ENCODE peak calls at places on chromosome 6, in nine cellular contexts. One of them, this sample, is unnamed.
A peak's percentile ranks its signal among the peaks of the same experiment; 100 is the strongest.

GRCh38 chr6:142756215-142756630 is 188.8 kb downstream of the HIVEP2 start:
- DNase-seq in cardiac fibroblast: peak; percentile 58
- DNase-seq in endothelial cell: no peak
- DNase-seq in MCF 10A: peak; percentile 23
- DNase-seq in astrocyte: peak; percentile 74
- DNase-seq in GM23338: peak; percentile 11
- DNase-seq in glutamatergic neuron: no peak
- DNase-seq in AG04449: peak; percentile 52
- DNase-seq in pancreas: no peak
- DNase-seq in this sample: no peak

GRCh38 chr6:16712250-16712930 is 48.9 kb downstream of the ATXN1 start:
- DNase-seq in cardiac fibroblast: no peak
- DNase-seq in endothelial cell: no peak
- DNase-seq in MCF 10A: no peak
- DNase-seq in astrocyte: no peak
- DNase-seq in GM23338: no peak
- DNase-seq in glutamatergic neuron: no peak
- DNase-seq in AG04449: no peak
- DNase-seq in pancreas: no peak
- DNase-seq in this sample: peak; percentile 66

GRCh38 chr6:11685411-11686093 is 93.1 kb downstream of the ADTRP start:
- DNase-seq in cardiac fibroblast: peak; percentile 79
- DNase-seq in endothelial cell: no peak
- DNase-seq in MCF 10A: peak; percentile 61
- DNase-seq in astrocyte: peak; percentile 76
- DNase-seq in GM23338: no peak
- DNase-seq in glutamatergic neuron: no peak
- DNase-seq in AG04449: peak; percentile 52
- DNase-seq in pancreas: no peak
- DNase-seq in this sample: no peak

GRCh38 chr6:14039038-14039437 is 78.5 kb upstream of the CD83 start:
- DNase-seq in cardiac fibroblast: no peak
- DNase-seq in endothelial cell: no peak
- DNase-seq in MCF 10A: no peak
- DNase-seq in astrocyte: no peak
- DNase-seq in GM23338: no peak
- DNase-seq in glutamatergic neuron: no peak
- DNase-seq in AG04449: no peak
- DNase-seq in pancreas: no peak
- DNase-seq in this sample: no peak

GRCh38 chr6:148837941-148838340 is 91.1 kb downstream of the UST start:
- DNase-seq in cardiac fibroblast: no peak
- DNase-seq in endothelial cell: no peak
- DNase-seq in MCF 10A: no peak
- DNase-seq in astrocyte: no peak
- DNase-seq in GM23338: no peak
- DNase-seq in glutamatergic neuron: no peak
- DNase-seq in AG04449: no peak
- DNase-seq in pancreas: no peak
- DNase-seq in this sample: no peak

GRCh38 chr6:16292432-16292831 is 54.0 kb downstream of the GMPR start:
- DNase-seq in cardiac fibroblast: no peak
- DNase-seq in endothelial cell: no peak
- DNase-seq in MCF 10A: no peak
- DNase-seq in astrocyte: no peak
- DNase-seq in GM23338: no peak
- DNase-seq in glutamatergic neuron: no peak
- DNase-seq in AG04449: no peak
- DNase-seq in pancreas: no peak
- DNase-seq in this sample: no peak

GRCh38 chr6:51827580-51827979 is 259.8 kb downstream of the PKHD1 start:
- DNase-seq in cardiac fibroblast: no peak
- DNase-seq in endothelial cell: no peak
- DNase-seq in MCF 10A: no peak
- DNase-seq in astrocyte: no peak
- DNase-seq in GM23338: no peak
- DNase-seq in glutamatergic neuron: no peak
- DNase-seq in AG04449: no peak
- DNase-seq in pancreas: no peak
- DNase-seq in this sample: no peak

GRCh38 chr6:150008588-150008987 is 16.7 kb downstream of the RAET1L start:
- DNase-seq in cardiac fibroblast: no peak
- DNase-seq in endothelial cell: no peak
- DNase-seq in MCF 10A: peak; percentile 34
- DNase-seq in astrocyte: no peak
- DNase-seq in GM23338: no peak
- DNase-seq in glutamatergic neuron: no peak
- DNase-seq in AG04449: no peak
- DNase-seq in pancreas: no peak
- DNase-seq in this sample: no peak

DNA sequence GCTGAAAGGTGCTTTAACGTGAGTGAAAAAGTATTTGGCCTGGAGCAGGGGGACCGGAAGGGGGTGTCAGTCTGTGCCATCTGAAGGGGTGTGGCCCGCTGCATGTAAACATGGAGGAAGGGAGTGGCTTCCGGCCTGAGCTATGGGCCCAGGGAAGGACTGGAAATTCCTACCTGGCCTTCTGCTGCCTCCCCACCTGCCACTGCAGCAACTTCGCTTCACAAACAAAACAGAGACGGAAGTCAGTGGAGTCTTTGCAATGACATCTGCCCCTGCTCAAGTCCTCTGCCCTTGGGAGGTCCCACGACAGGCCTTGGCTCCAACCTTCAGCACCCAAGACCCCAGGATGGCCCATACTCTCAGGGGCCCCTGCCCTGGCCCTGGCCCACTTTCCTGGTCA is 28.1 kb upstream of the FOXP4 start:
- DNase-seq in cardiac fibroblast: no peak
- DNase-seq in endothelial cell: no peak
- DNase-seq in MCF 10A: no peak
- DNase-seq in astrocyte: no peak
- DNase-seq in GM23338: peak; percentile 81
- DNase-seq in glutamatergic neuron: no peak
- DNase-seq in AG04449: no peak
- DNase-seq in pancreas: no peak
- DNase-seq in this sample: no peak
- TF ChIP-seq CTCF in cardiac fibroblast: no peak
- TF ChIP-seq CTCF in endothelial cell: no peak
- TF ChIP-seq CTCF in MCF 10A: no peak
- TF ChIP-seq CTCF in astrocyte: no peak
- TF ChIP-seq CTCF in GM23338: no peak
- TF ChIP-seq CTCF in glutamatergic neuron: no peak
- TF ChIP-seq CTCF in AG04449: no peak
- TF ChIP-seq CTCF in pancreas: no peak
- TF ChIP-seq CTCF in this sample: no peak

GRCh38 chr6:2852921-2853322 is 11.3 kb upstream of the SERPINB1 start:
- DNase-seq in cardiac fibroblast: no peak
- DNase-seq in endothelial cell: no peak
- DNase-seq in MCF 10A: no peak
- DNase-seq in astrocyte: no peak
- DNase-seq in GM23338: no peak
- DNase-seq in glutamatergic neuron: no peak
- DNase-seq in AG04449: no peak
- DNase-seq in pancreas: no peak
- DNase-seq in this sample: peak; percentile 63

GRCh38 chr6:2855061-2855519 is 13.4 kb upstream of the SERPINB1 start:
- DNase-seq in cardiac fibroblast: peak; percentile 79
- DNase-seq in endothelial cell: no peak
- DNase-seq in MCF 10A: no peak
- DNase-seq in astrocyte: no peak
- DNase-seq in GM23338: no peak
- DNase-seq in glutamatergic neuron: no peak
- DNase-seq in AG04449: no peak
- DNase-seq in pancreas: no peak
- DNase-seq in this sample: no peak

GRCh38 chr6:2852514-2852855 is 10.8 kb upstream of the SERPINB1 start:
- DNase-seq in cardiac fibroblast: no peak
- DNase-seq in endothelial cell: no peak
- DNase-seq in MCF 10A: no peak
- DNase-seq in astrocyte: no peak
- DNase-seq in GM23338: no peak
- DNase-seq in glutamatergic neuron: no peak
- DNase-seq in AG04449: no peak
- DNase-seq in pancreas: no peak
- DNase-seq in this sample: no peak

GRCh38 chr6:2854394-2854982 is 12.8 kb upstream of the SERPINB1 start:
- DNase-seq in cardiac fibroblast: peak; percentile 92
- DNase-seq in endothelial cell: no peak
- DNase-seq in MCF 10A: no peak
- DNase-seq in astrocyte: no peak
- DNase-seq in GM23338: no peak
- DNase-seq in glutamatergic neuron: no peak
- DNase-seq in AG04449: no peak
- DNase-seq in pancreas: no peak
- DNase-seq in this sample: peak; percentile 84

DNA sequence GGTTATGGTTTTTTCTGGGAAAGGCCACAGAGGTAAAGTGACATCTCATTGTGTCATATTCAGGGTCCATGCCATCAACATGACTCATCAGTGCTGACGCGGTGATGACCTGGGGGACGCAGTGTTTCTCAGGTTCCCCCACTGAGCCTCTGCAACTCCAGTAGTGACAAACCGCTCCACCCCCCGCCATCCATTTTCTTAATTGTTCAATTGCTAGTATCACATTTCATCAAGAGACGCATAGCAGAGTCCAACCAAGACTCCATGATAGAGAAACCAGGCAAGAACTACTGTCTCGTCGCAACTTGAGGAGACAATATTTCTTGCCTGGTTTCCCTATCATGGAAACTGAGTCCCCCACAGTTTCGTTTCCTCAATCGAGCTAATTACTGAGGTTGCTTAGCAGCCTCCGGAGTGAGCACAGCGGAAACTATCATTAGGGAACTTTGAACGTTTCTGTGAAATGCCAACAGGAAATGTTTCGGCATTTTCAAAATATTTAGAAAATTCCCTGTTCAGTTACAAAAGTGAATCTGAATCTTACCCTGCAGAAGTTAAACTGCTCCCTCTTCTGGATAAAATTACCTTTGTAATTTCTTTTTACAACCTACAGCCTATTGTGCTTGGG is 12.2 kb upstream of the SERPINB1 start:
- DNase-seq in cardiac fibroblast: peak; percentile 94
- DNase-seq in endothelial cell: no peak
- DNase-seq in MCF 10A: peak; percentile 69
- DNase-seq in astrocyte: peak; percentile 70
- DNase-seq in GM23338: peak; percentile 73
- DNase-seq in glutamatergic neuron: no peak
- DNase-seq in AG04449: peak; percentile 41
- DNase-seq in pancreas: no peak
- DNase-seq in this sample: peak; percentile 91
- TF ChIP-seq CTCF in cardiac fibroblast: peak; percentile 32
- TF ChIP-seq CTCF in endothelial cell: peak; percentile 22
- TF ChIP-seq CTCF in MCF 10A: peak; percentile 42
- TF ChIP-seq CTCF in astrocyte: peak; percentile 39
- TF ChIP-seq CTCF in GM23338: peak; percentile 47
- TF ChIP-seq CTCF in glutamatergic neuron: no peak
- TF ChIP-seq CTCF in AG04449: peak; percentile 2
- TF ChIP-seq CTCF in pancreas: peak; percentile 15
- TF ChIP-seq CTCF in this sample: peak; percentile 50

GRCh38 chr6:146434991-146435390 is 108.6 kb upstream of the RAB32 start:
- DNase-seq in cardiac fibroblast: no peak
- DNase-seq in endothelial cell: no peak
- DNase-seq in MCF 10A: no peak
- DNase-seq in astrocyte: no peak
- DNase-seq in GM23338: no peak
- DNase-seq in glutamatergic neuron: no peak
- DNase-seq in AG04449: no peak
- DNase-seq in pancreas: no peak
- DNase-seq in this sample: no peak

GRCh38 chr6:146433881-146434741 is 109.5 kb upstream of the RAB32 start:
- DNase-seq in cardiac fibroblast: peak; percentile 4
- DNase-seq in endothelial cell: peak; percentile 34
- DNase-seq in MCF 10A: no peak
- DNase-seq in astrocyte: peak; percentile 20
- DNase-seq in GM23338: peak; percentile 60
- DNase-seq in glutamatergic neuron: peak; percentile 40
- DNase-seq in AG04449: no peak
- DNase-seq in pancreas: peak; percentile 22
- DNase-seq in this sample: no peak

DNA sequence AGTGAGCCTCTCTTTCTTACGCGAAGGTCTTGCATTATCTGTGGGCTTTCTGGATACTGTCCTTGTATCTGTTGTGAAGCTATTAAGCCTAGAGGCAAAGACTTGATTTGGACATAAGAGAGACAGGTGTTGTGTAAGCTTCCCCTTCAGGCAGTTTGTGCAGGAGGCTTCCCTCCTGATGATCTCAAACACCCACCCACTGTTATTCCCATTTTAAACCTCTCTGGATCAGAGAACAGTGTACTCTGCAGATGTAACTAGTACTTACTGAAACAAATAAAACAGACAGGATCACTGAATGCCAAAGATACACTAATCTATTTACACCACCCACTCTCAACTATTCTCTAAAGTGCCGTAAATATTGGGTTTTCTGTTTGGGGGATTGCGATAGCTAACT is 113.8 kb upstream of the RAB32 start:
- DNase-seq in cardiac fibroblast: no peak
- DNase-seq in endothelial cell: no peak
- DNase-seq in MCF 10A: no peak
- DNase-seq in astrocyte: no peak
- DNase-seq in GM23338: no peak
- DNase-seq in glutamatergic neuron: no peak
- DNase-seq in AG04449: no peak
- DNase-seq in pancreas: no peak
- DNase-seq in this sample: no peak
- TF ChIP-seq CTCF in cardiac fibroblast: no peak
- TF ChIP-seq CTCF in endothelial cell: no peak
- TF ChIP-seq CTCF in MCF 10A: no peak
- TF ChIP-seq CTCF in astrocyte: no peak
- TF ChIP-seq CTCF in GM23338: no peak
- TF ChIP-seq CTCF in glutamatergic neuron: no peak
- TF ChIP-seq CTCF in AG04449: no peak
- TF ChIP-seq CTCF in pancreas: no peak
- TF ChIP-seq CTCF in this sample: no peak

GRCh38 chr6:163146036-163146435 is 268.5 kb upstream of the QKI start:
- DNase-seq in cardiac fibroblast: no peak
- DNase-seq in endothelial cell: no peak
- DNase-seq in MCF 10A: no peak
- DNase-seq in astrocyte: peak; percentile 42
- DNase-seq in GM23338: no peak
- DNase-seq in glutamatergic neuron: no peak
- DNase-seq in AG04449: no peak
- DNase-seq in pancreas: no peak
- DNase-seq in this sample: no peak

GRCh38 chr6:163149535-163149848 is 265.0 kb upstream of the QKI start:
- DNase-seq in cardiac fibroblast: no peak
- DNase-seq in endothelial cell: no peak
- DNase-seq in MCF 10A: no peak
- DNase-seq in astrocyte: no peak
- DNase-seq in GM23338: peak; percentile 8
- DNase-seq in glutamatergic neuron: no peak
- DNase-seq in AG04449: no peak
- DNase-seq in pancreas: no peak
- DNase-seq in this sample: no peak

GRCh38 chr6:163148781-163149534 is 265.6 kb upstream of the QKI start:
- DNase-seq in cardiac fibroblast: no peak
- DNase-seq in endothelial cell: no peak
- DNase-seq in MCF 10A: no peak
- DNase-seq in astrocyte: no peak
- DNase-seq in GM23338: no peak
- DNase-seq in glutamatergic neuron: no peak
- DNase-seq in AG04449: no peak
- DNase-seq in pancreas: no peak
- DNase-seq in this sample: no peak

GRCh38 chr6:163151212-163151611 is 263.3 kb upstream of the QKI start:
- DNase-seq in cardiac fibroblast: no peak
- DNase-seq in endothelial cell: no peak
- DNase-seq in MCF 10A: no peak
- DNase-seq in astrocyte: no peak
- DNase-seq in GM23338: peak; percentile 30
- DNase-seq in glutamatergic neuron: no peak
- DNase-seq in AG04449: no peak
- DNase-seq in pancreas: no peak
- DNase-seq in this sample: no peak

GRCh38 chr6:163147988-163148387 is 266.5 kb upstream of the QKI start:
- DNase-seq in cardiac fibroblast: peak; percentile 3
- DNase-seq in endothelial cell: no peak
- DNase-seq in MCF 10A: no peak
- DNase-seq in astrocyte: no peak
- DNase-seq in GM23338: peak; percentile 18
- DNase-seq in glutamatergic neuron: no peak
- DNase-seq in AG04449: no peak
- DNase-seq in pancreas: no peak
- DNase-seq in this sample: no peak
- TF ChIP-seq CTCF in cardiac fibroblast: no peak
- TF ChIP-seq CTCF in endothelial cell: no peak
- TF ChIP-seq CTCF in MCF 10A: no peak
- TF ChIP-seq CTCF in astrocyte: peak; percentile 7
- TF ChIP-seq CTCF in GM23338: peak; percentile 30
- TF ChIP-seq CTCF in glutamatergic neuron: no peak
- TF ChIP-seq CTCF in AG04449: no peak
- TF ChIP-seq CTCF in pancreas: no peak
- TF ChIP-seq CTCF in this sample: no peak